ENCODE peak calls at places on chromosomes 11 and 22, in eight cellular contexts. Y is germinal center; S is SW 1271; W is NCI-H2227 treated with DMSO at 0.1 percent for 48 hours; M is activated CD8-positive, alpha-beta memory T cell treated with anti-CD3 and anti-CD28 coated beads for 24 hours; I is NCI-H510A; J is HTR-8/SVneo; T is COLO829. A is an unnamed sample.

GRCh38 chr11:72696866-72697428 is 22.7 kb upstream of the PDE2A start:
- DNase-seq in S (no peak), I (no peak), W (no peak), J (no peak), M (no peak), Y (no peak), T (no peak), A (no peak)

GRCh38 chr22:36506637-36507517 is at the start of gene FOXRED2:
- DNase-seq in I (peak), J (peak), W (peak), M (peak), T (peak), S (peak), Y (peak), A (peak)

GRCh38 chr22:38744981-38745380 is 10.8 kb downstream of the SUN2 start:
- DNase-seq in T (no peak), J (no peak), Y (no peak), M (no peak), S (no peak), W (no peak), I (no peak), A (no peak)

GRCh38 chr22:27116295-27116694 is 458.9 kb downstream of the MIAT start:
- DNase-seq in J (no peak), S (peak), T (no peak), Y (no peak), M (no peak), W (no peak), I (no peak), A (no peak)

GRCh38 chr11:63813563-63814382 is 517 bp downstream of the SPINDOC start:
- DNase-seq in T (no peak), Y (peak), S (peak), I (peak), J (peak), W (no peak), M (peak), A (peak)

GRCh38 chr11:1820463-1821325 is 14.1 kb upstream of the SYT8 start:
- DNase-seq in M (no peak), Y (no peak), W (no peak), I (no peak), J (no peak), T (no peak), S (no peak), A (no peak)

GRCh38 chr11:1825785-1826451 is 8.9 kb upstream of the SYT8 start:
- DNase-seq in Y (no peak), W (no peak), I (no peak), J (no peak), S (no peak), M (no peak), T (no peak), A (peak)

GRCh38 chr11:86414032-86414431 is 39.3 kb downstream of the CCDC81 start:
- DNase-seq in T (no peak), I (no peak), M (no peak), S (no peak), J (no peak), W (no peak), Y (no peak), A (no peak)

GRCh38 chr22:19875061-19875530 is 20.4 kb upstream of the GNB1L start:
- DNase-seq in J (no peak), T (no peak), W (no peak), I (no peak), M (peak), Y (no peak), S (no peak), A (no peak)

GRCh38 chr11:120389693-120390584 is 53.7 kb downstream of the ARHGEF12 start:
- DNase-seq in Y (no peak), T (no peak), J (no peak), M (no peak), W (no peak), I (no peak), S (no peak), A (no peak)

GRCh38 chr11:31236052-31236652 is 133.4 kb downstream of the DCDC1 start:
- DNase-seq in W (peak), M (no peak), I (no peak), Y (no peak), S (peak), T (no peak), J (peak), A (peak)

GRCh38 chr22:27213766-27214581 is 556.6 kb downstream of the MIAT start:
- DNase-seq in J (no peak), Y (no peak), I (no peak), W (no peak), T (no peak), M (no peak), S (no peak), A (no peak)

GRCh38 chr11:118619444-118620205 is 12.2 kb downstream of the PHLDB1 start:
- DNase-seq in Y (no peak), M (no peak), I (no peak), S (peak), W (no peak), J (peak), T (peak), A (peak)

GRCh38 chr11:70807195-70807543 is 408.8 kb downstream of the CTTN start:
- DNase-seq in Y (no peak), S (no peak), T (no peak), I (no peak), W (no peak), M (no peak), J (no peak), A (no peak)

GRCh38 chr22:50303848-50304527 is 3.5 kb downstream of the PLXNB2 start:
- DNase-seq in Y (peak), I (no peak), T (no peak), S (no peak), M (no peak), J (no peak), W (no peak), A (peak)

GRCh38 chr11:81278986-81279385 is 1454.7 kb downstream of the FAM181B start:
- DNase-seq in I (no peak), W (no peak), T (no peak), Y (no peak), J (no peak), M (no peak), S (no peak), A (no peak)

GRCh38 chr22:48404801-48405447 is 1422.7 kb downstream of the BRD1 start:
- DNase-seq in J (no peak), T (no peak), W (no peak), S (no peak), I (no peak), Y (no peak), M (no peak), A (no peak)

GRCh38 chr11:117417856-117418255 is 90.2 kb downstream of the CEP164 start:
- DNase-seq in I (no peak), Y (no peak), M (no peak), W (no peak), J (no peak), T (no peak), S (no peak), A (no peak)

A was measured in NB4.